ENCODE peak calls at places on chromosome 9, in four cellular contexts. T is AG09319, C is left ventricle myocardium inferior, H is tibial artery. P is an unnamed sample.

GRCh38 chr9:131010482-131011273 is 1.7 kb downstream of the LAMC3 start:
- DNase-seq in T (no peak), C (no peak), H (no peak), P (no peak)

GRCh38 chr9:122128007-122128406 is 31.6 kb downstream of the NDUFA8 start:
- DNase-seq in T (no peak), C (no peak), H (no peak), P (no peak)

GRCh38 chr9:126222363-126222834 is 104.2 kb upstream of the MVB12B start:
- DNase-seq in T (no peak), C (no peak), H (no peak), P (no peak)

GRCh38 chr9:91239367-91240111 is 122.2 kb downstream of the AUH start:
- DNase-seq in T (no peak), C (no peak), H (no peak), P (no peak)

GRCh38 chr9:94900222-94901018 is 173.9 kb downstream of the AOPEP start:
- DNase-seq in T (peak), C (no peak), H (no peak), P (no peak)

GRCh38 chr9:18228101-18228500 is 245.9 kb upstream of the ADAMTSL1 start:
- DNase-seq in T (no peak), C (no peak), H (no peak), P (no peak)

GRCh38 chr9:117344892-117345660 is 69.8 kb downstream of the ASTN2 start:
- DNase-seq in T (no peak), C (no peak), H (no peak), P (no peak)

GRCh38 chr9:134463293-134463692 is 137.0 kb downstream of the RXRA start:
- DNase-seq in T (no peak), C (no peak), H (no peak), P (no peak)

GRCh38 chr9:135611875-135612209 is 27.5 kb downstream of the GLT6D1 start:
- DNase-seq in T (no peak), C (no peak), H (no peak), P (no peak)

GRCh38 chr9:99666571-99666970 is 155.1 kb upstream of the NR4A3 start:
- DNase-seq in T (no peak), C (no peak), H (no peak), P (no peak)

GRCh38 chr9:70382046-70382708 is 32.3 kb downstream of the KLF9 start:
- DNase-seq in T (no peak), C (no peak), H (no peak), P (no peak)

GRCh38 chr9:107932601-107933000 is 443.0 kb upstream of the KLF4 start:
- DNase-seq in T (no peak), C (no peak), H (no peak), P (no peak)

GRCh38 chr9:107488400-107489143 is 997 bp downstream of the KLF4 start:
- DNase-seq in T (no peak), C (peak), H (peak), P (peak)

GRCh38 chr9:12719431-12719830 is 26.2 kb downstream of the TYRP1 start:
- DNase-seq in T (no peak), C (no peak), H (no peak), P (no peak)

GRCh38 chr9:121745396-121745695 is 93.9 kb downstream of the DAB2IP start:
- DNase-seq in T (no peak), C (no peak), H (no peak), P (no peak)

GRCh38 chr9:107487521-107488399 is 1.8 kb downstream of the KLF4 start:
- DNase-seq in T (no peak), C (peak), H (peak), P (peak)

GRCh38 chr9:78091736-78092135 is 60.1 kb upstream of the GNAQ start:
- DNase-seq in T (no peak), C (no peak), H (no peak), P (no peak)

GRCh38 chr9:114813717-114814418 is 8.0 kb upstream of the TNFSF15 start:
- DNase-seq in T (no peak), C (no peak), H (no peak), P (no peak)

GRCh38 chr9:124036578-124036977 is 25.0 kb downstream of the LHX2 start:
- DNase-seq in T (no peak), C (no peak), H (no peak), P (no peak)

GRCh38 chr9:15543033-15543791 is 9.6 kb upstream of the CCDC171 start:
- DNase-seq in T (no peak), C (no peak), H (no peak), P (no peak)

GRCh38 chr9:127388856-127389238 is 8.1 kb upstream of the SLC2A8 start:
- DNase-seq in T (no peak), C (no peak), H (no peak), P (no peak)

GRCh38 chr9:108142504-108143201 is 653.1 kb upstream of the KLF4 start:
- DNase-seq in T (peak), C (peak), H (peak), P (no peak)

GRCh38 chr9:93112116-93112863 is 16.3 kb downstream of the CARD19 start:
- DNase-seq in T (no peak), C (peak), H (peak), P (no peak)

GRCh38 chr9:99158629-99159028 is 53.7 kb downstream of the TGFBR1 start:
- DNase-seq in T (no peak), C (no peak), H (no peak), P (no peak)

GRCh38 chr9:74524289-74524688 is 27.2 kb downstream of the RORB start:
- DNase-seq in T (no peak), C (no peak), H (no peak), P (no peak)
- TF ChIP-seq CTCF in T (no peak), C (no peak), H (no peak), P (no peak)

GRCh38 chr9:95910770-95911340 is 35.4 kb downstream of the ERCC6L2 start:
- DNase-seq in T (no peak), C (no peak), H (no peak), P (no peak)

GRCh38 chr9:95903398-95903797 is 27.9 kb downstream of the ERCC6L2 start:
- DNase-seq in T (no peak), C (no peak), H (no peak), P (no peak)

GRCh38 chr9:95910023-95910706 is 34.7 kb downstream of the ERCC6L2 start:
- DNase-seq in T (no peak), C (no peak), H (no peak), P (no peak)

GRCh38 chr9:95912773-95913172 is 37.3 kb downstream of the ERCC6L2 start:
- DNase-seq in T (no peak), C (no peak), H (no peak), P (no peak)

DNA sequence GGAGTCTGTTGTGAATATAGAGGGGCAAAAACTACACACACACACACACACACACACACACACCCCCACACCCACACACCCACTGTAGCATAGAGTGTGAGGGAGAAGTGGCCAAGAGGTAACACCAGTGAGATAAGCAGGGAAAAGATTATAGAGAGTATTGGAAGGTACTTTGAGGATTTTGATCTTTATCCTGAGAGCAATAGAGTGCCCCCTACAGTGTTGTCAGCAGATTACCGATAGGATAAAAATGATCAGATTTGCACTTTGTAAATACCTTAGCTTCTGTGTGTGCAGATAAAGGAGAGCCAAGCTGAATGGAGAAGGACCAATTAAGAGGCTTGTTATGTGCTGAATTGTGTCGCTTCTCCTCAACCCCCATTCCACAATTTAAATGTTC is 32.3 kb downstream of the ERCC6L2 start:
- DNase-seq in T (no peak), C (no peak), H (no peak), P (no peak)
- TF ChIP-seq CTCF in T (no peak), C (peak), H (no peak), P (no peak)

DNA sequence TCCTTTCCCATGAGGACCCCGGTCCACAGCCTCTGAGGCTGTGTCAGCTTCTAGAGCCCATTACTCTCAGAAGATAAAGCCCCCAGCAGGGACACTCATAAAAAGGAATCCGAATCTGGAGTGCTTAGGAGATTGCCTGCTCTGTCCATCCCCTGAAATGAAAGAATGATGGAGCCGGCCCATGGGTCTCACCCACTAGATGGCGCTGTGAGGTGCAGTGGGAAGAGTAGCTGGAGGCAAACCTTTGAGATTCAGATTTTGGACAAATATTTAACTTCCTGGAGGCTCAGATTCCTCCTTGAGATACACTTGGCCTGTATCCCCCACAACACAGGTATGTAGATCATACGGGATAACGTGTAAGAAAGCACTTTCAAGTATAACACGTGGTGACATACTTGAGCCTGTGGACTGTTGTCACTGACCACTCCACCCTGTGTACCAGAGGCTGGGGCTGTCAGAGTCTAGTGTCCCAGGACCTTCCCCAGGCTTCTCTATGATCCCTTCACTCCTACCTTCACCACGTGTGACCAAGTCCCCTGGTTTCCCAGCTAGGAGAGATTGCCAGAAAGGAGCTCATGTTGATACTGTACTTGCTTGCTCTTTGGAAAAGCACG is 32.3 kb downstream of the TRMO start:
- DNase-seq in T (no peak), C (no peak), H (no peak), P (no peak)
- TF ChIP-seq CTCF in T (peak), C (peak), H (peak), P (peak)

DNA sequence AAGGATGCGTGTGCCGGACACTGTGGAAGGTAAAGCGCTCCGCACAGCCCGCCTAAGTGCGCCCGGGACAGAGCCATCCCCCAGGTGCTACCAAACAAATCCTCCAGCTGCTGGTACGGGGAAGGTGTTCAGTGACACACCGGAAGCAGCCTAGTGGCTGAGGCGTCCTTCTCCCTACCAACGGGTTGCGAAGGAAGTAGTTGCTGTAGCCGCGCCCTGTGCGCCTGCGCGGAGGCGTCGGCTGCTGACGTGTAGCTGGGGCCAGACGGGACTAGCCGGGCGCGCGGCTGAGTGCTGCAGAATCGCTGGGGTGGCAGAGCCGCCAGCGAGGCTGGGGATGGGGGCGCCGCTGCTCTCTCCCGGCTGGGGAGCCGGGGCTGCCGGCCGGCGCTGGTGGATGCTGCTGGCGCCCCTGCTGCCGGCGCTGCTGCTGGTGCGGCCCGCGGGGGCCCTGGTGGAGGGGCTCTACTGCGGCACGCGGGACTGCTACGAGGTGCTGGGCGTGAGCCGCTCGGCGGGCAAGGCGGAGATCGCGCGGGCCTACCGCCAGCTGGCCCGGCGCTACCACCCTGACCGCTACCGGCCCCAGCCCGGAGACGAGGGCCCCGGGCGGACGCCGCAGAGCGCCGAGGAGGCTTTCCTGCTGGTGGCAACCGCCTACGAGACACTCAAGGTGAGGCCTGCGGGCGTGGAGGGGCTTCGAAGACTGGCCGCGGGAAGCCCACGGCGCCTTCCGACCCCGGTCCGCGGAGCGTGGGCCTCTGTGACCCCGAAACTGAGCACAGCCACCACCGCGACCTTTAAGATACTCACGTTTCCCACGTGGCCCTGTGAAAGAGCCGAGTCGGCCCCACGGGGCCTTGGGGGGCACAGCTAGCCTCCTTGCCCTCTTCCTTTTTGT is at the start of gene DNAJC25:
- DNase-seq in T (peak), C (peak), H (peak), P (peak)
- TF ChIP-seq CTCF in T (no peak), C (no peak), H (no peak), P (no peak)

DNA sequence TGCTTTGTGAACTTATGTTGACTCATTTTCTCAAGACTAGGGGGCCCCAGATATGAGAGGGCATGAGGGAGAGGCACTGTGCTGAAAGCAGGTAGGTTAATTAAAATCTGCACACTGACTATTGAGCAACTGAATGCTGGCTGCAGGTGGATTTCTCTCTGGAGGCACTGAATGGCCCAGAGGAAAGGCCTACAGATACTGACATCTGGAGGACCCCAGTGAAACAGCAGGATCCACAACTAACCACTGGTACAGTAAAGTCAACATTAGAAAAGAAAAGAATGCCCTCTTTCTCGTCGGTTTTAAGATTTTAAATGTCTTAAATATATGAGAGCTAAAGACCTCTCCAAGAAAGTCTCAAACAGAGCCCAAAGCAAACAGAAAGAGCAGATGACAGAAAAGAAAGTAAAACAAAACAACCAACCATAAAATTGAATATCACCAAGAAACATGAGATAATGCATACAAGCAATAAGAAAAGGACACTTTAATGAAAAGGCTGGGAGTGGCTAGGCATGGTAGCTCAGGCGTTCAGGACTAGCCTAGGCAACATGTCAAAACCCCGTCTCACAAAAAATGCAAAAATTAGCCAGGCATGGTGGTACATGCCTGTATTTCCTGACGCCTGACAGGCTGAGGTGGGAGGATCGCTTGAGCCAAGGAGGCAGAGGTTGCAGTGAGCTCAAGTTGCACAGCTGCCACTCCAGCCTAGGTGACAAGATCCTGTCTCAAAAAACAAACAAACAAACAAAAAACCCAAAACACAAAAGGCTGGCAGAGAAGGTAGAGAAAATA is 43.3 kb downstream of the PUM3 start:
- DNase-seq in T (no peak), C (no peak), H (no peak), P (no peak)
- TF ChIP-seq CTCF in T (peak), C (peak), H (peak), P (no peak)